ENCODE peak calls at places on chromosomes 6 and 20, in nine cellular contexts. D, C, K, V, Z, O, Q, P and Y are unnamed samples.
A peak's percentile ranks its signal among the peaks of the same experiment; 100 is the strongest.

GRCh38 chr6:34459899-34460593 is 5.8 kb upstream of the PACSIN1 start:
- DNase-seq in D (no peak), Q (peak; percentile 56), C (peak; percentile 75), V (peak; percentile 65), O (peak; percentile 73), Z (no peak), K (no peak), P (peak; percentile 55), Y (peak; percentile 52)

GRCh38 chr6:97697450-97697849 is 414.4 kb upstream of the MMS22L start:
- DNase-seq in D (no peak), C (no peak), K (no peak), P (no peak), Q (no peak), O (no peak), Z (no peak), V (peak; percentile 83), Y (no peak)

GRCh38 chr6:137610702-137611101 is 116.5 kb upstream of the OLIG3 start:
- DNase-seq in C (no peak), Q (no peak), Z (no peak), O (no peak), P (no peak), D (no peak), K (no peak), V (no peak), Y (no peak)

GRCh38 chr6:4571011-4571410 is 205.2 kb upstream of the CDYL start:
- DNase-seq in C (no peak), O (no peak), Q (no peak), V (no peak), P (no peak), Z (no peak), K (no peak), D (no peak), Y (no peak)

GRCh38 chr20:41172296-41173140 is 35.2 kb downstream of the PLCG1 start:
- DNase-seq in O (no peak), Z (peak; percentile 68), D (no peak), C (no peak), P (no peak), K (peak; percentile 19), V (no peak), Q (no peak), Y (no peak)

GRCh38 chr6:161001421-161001820 is 9.9 kb downstream of the MAP3K4 start:
- DNase-seq in C (no peak), P (no peak), D (no peak), Q (no peak), V (no peak), O (no peak), K (no peak), Z (no peak), Y (no peak)

GRCh38 chr6:6605873-6606272 is 17.4 kb downstream of the LY86 start:
- DNase-seq in Z (no peak), V (no peak), C (no peak), O (no peak), P (no peak), K (no peak), Q (no peak), D (no peak), Y (no peak)

GRCh38 chr6:90284236-90284744 is 12.4 kb downstream of the BACH2 start:
- DNase-seq in D (no peak), K (no peak), O (peak; percentile 90), C (peak; percentile 74), P (peak; percentile 40), Q (no peak), V (peak; percentile 95), Z (no peak), Y (no peak)

GRCh38 chr6:170462366-170463020 is 90.6 kb downstream of the PSMB1 start:
- DNase-seq in C (no peak), P (no peak), O (no peak), D (no peak), Q (no peak), V (no peak), K (no peak), Z (peak; percentile 35), Y (no peak)

GRCh38 chr6:6758915-6759654 is 170.6 kb downstream of the LY86 start:
- DNase-seq in V (peak; percentile 42), C (peak; percentile 77), O (peak; percentile 61), D (no peak), Q (no peak), K (peak; percentile 79), Z (peak; percentile 69), P (peak; percentile 30), Y (no peak)

GRCh38 chr6:5671162-5671561 is 335.6 kb downstream of the NRN1 start:
- DNase-seq in D (no peak), V (peak; percentile 69), K (no peak), Z (no peak), P (peak; percentile 43), O (no peak), Q (peak; percentile 20), C (no peak), Y (peak; percentile 14)

GRCh38 chr6:15534970-15535369 is 127.9 kb downstream of the DTNBP1 start:
- DNase-seq in Q (no peak), O (no peak), K (no peak), Z (no peak), P (no peak), D (no peak), C (no peak), V (no peak), Y (no peak)

GRCh38 chr6:36054965-36055364 is 27.4 kb downstream of the MAPK14 start:
- DNase-seq in P (no peak), Z (no peak), V (no peak), Q (no peak), C (no peak), O (no peak), K (no peak), D (no peak), Y (no peak)

GRCh38 chr6:84065718-84066290 is 32.2 kb downstream of the MRAP2 start:
- DNase-seq in K (no peak), P (no peak), D (no peak), Q (no peak), C (no peak), Z (no peak), O (peak; percentile 25), V (peak; percentile 75), Y (no peak)

GRCh38 chr20:48012401-48012974 is 227.2 kb upstream of the SULF2 start:
- DNase-seq in O (peak; percentile 98), C (peak; percentile 48), D (no peak), V (peak; percentile 78), P (no peak), K (no peak), Q (no peak), Z (no peak), Y (no peak)

GRCh38 chr20:38242848-38243449 is 17.6 kb downstream of the KIAA1755 start:
- DNase-seq in Z (peak; percentile 7), O (peak; percentile 50), V (no peak), D (no peak), P (no peak), Q (no peak), K (no peak), C (no peak), Y (peak; percentile 24)

DNA sequence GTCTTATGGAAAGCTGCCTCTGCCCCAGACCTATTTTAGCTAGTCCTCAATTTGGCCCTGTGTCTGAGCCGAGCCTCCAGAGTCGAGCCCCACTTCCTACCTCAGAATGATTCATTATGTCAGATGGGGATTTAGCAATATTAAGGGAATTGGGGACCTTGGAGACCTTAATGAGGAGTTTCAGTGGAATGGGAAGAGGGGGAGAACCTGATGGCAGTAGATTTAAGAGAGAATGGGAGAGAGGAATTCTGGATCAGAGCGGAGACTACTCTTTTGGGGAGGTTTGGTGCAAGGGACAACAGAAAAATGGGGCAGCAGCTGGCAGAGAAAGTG is 63.5 kb downstream of the EFHC1 start:
- DNase-seq in K (no peak), O (no peak), Z (no peak), C (no peak), P (no peak), Q (no peak), D (no peak), V (no peak), Y (no peak)
- H3K4me3 ChIP-seq in K (no peak overlapping the region), O (no peak overlapping the region), Z (no peak overlapping the region), C (no peak overlapping the region), P (no peak overlapping the region), Q (no peak overlapping the region), D (no peak overlapping the region), V (no peak overlapping the region), Y (no peak overlapping the region)

DNA sequence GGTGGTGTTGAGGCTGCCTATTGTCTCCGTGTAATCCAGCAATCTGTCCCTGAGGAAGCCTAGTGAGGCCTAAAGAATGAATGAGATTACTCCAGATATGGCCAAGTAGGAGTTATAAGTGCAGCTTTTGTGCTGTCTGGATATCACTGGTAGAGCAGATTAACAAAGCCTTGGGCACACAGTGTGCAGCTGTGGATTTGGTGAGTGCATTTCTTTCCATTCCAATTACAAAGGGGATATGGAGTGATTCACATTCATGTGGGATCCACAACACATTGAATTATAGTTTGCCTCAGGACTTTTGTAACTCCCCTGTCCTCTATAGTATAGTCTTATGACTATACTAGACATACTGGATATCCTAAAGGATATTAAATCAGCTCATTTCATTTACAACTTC is 47.1 kb downstream of the HLA-F start:
- DNase-seq in C (no peak), Q (no peak), P (no peak), Z (no peak), K (no peak), V (no peak), O (no peak), D (no peak), Y (no peak)
- H3K27ac ChIP-seq in C (no peak overlapping the region), Q (no peak overlapping the region), P (no peak overlapping the region), Z (no peak overlapping the region), K (no peak overlapping the region), V (no peak overlapping the region), O (no peak overlapping the region), D (no peak overlapping the region), Y (no peak overlapping the region)

DNA sequence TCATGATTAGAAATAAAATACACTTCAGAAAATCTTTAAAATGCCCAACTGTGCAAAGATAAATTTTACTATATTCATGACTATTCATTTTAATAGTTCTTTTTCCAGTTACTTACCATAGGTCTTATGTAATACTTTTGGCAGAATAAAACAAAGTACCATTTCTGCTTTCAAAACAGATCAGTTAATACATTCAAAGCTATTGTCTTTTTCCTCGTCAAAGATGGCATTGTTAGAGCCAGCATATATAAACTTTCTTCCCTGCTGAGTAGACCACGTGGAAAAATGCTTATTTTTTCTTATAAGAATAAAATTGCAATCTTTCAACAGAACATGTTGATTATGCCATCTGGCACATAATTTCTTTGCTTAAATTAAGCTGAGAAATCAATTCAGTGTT is 34.9 kb upstream of the EXOC2 start:
- DNase-seq in P (no peak), Z (no peak), Q (no peak), V (no peak), K (no peak), D (no peak), C (no peak), O (no peak), Y (no peak)
- H3K4me3 ChIP-seq in P (no peak overlapping the region), Z (no peak overlapping the region), Q (no peak overlapping the region), V (no peak overlapping the region), K (no peak overlapping the region), D (no peak overlapping the region), C (no peak overlapping the region), O (no peak overlapping the region), Y (no peak overlapping the region)

DNA sequence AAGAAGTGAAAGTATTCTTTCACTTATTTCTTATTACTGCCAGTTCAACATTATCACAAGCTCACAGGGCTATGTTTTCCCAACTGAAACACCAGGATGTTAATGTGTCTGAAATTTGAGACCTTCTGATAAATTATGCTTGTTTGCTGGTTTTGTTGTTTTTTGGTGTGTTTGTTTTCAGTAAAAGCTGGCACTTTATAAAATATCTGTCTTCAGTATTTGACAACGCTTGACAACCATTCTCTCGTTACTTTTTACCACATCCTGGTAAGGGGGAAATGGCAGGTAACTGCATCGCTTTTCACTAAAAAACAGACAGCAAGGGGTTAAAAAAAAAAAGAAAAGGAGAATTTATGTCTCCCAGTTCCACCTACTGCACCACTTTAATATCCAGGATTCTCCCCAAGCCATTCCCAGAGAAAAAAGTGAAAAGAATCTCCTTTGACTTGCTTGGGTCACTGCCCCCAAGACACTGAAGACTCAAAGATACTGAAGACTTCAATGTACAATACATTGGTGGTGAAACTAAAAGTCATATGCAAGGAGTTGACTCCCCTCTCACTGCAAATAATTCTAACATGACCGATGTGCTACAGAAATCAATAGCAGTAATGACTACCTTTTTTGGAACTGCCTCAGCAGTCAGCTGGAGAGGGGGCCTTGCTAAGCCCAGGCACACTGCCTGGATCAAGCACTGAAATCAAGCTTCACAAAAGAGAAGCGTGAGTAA is 88.9 kb downstream of the HIVEP2 start:
- DNase-seq in C (no peak), D (no peak), O (no peak), P (peak; percentile 55), Q (peak; percentile 55), Z (no peak), V (no peak), K (no peak), Y (peak; percentile 70)
- H3K27ac ChIP-seq in C (no peak overlapping the region), D (peak overlapping the region; percentile 89), O (no peak overlapping the region), P (peak overlapping the region; percentile 86), Q (peak overlapping the region; percentile 81), Z (peak overlapping the region; percentile 19), V (no peak overlapping the region), K (no peak overlapping the region), Y (peak overlapping the region; percentile 94)